ENCODE peak calls at places on chromosomes 1 and 21, in six cellular contexts. Z is stimulated activated CD4-positive, alpha-beta T cell treated with anti-CD3 and anti-CD28 coated beads, Interleukin-2, amount 100 ng/mL, for 4 hours; E is tibial artery; M is Calu3; P is iPS-NIHi11; F is fibroblast of the conjunctiva. X is an unnamed sample.

GRCh38 chr21:34967509-34968289 is 81.4 kb downstream of the RUNX1 start:
- DNase-seq in M (peak; percentile 31), F (no peak), Z (peak; percentile 52), E (no peak), P (no peak), X (no peak)

GRCh38 chr1:210598135-210598652 is 269.5 kb downstream of the HHAT start:
- DNase-seq in Z (no peak), E (peak; percentile 67), F (peak; percentile 85), P (no peak), M (peak; percentile 66), X (peak; percentile 73)

GRCh38 chr1:60171793-60172192 is 98.2 kb upstream of the C1orf87 start:
- DNase-seq in F (no peak), P (no peak), Z (no peak), M (no peak), E (no peak), X (peak; percentile 71)

GRCh38 chr1:12542596-12543592 is 75.1 kb downstream of the DHRS3 start:
- DNase-seq in Z (no peak), P (no peak), M (no peak), E (no peak), F (no peak), X (no peak)

GRCh38 chr1:62271137-62271536 is 48.1 kb downstream of the KANK4 start:
- DNase-seq in Z (no peak), M (no peak), E (no peak), P (no peak), F (no peak), X (no peak)

GRCh38 chr1:71086331-71086730 is 5.5 kb upstream of the ZRANB2 start:
- DNase-seq in F (no peak), M (no peak), E (no peak), Z (no peak), P (no peak), X (no peak)

GRCh38 chr1:43238991-43239469 is 30.8 kb upstream of the TMEM125 start:
- DNase-seq in F (no peak), E (no peak), P (no peak), M (no peak), Z (no peak), X (no peak)

GRCh38 chr1:96362623-96363022 is 359.0 kb upstream of the PTBP2 start:
- DNase-seq in Z (no peak), E (no peak), P (no peak), M (peak; percentile 58), F (peak; percentile 92), X (peak; percentile 97)

GRCh38 chr1:84300501-84300900 is 1.0 kb upstream of the SAMD13 start:
- DNase-seq in Z (no peak), M (no peak), E (no peak), F (no peak), P (no peak), X (no peak)

GRCh38 chr1:209797978-209798639 is 7.8 kb downstream of the IRF6 start:
- DNase-seq in Z (no peak), E (no peak), F (no peak), M (no peak), P (peak; percentile 22), X (no peak)

GRCh38 chr1:109823543-109824348 is 60.0 kb upstream of the EPS8L3 start:
- DNase-seq in M (peak; percentile 20), E (peak; percentile 70), Z (no peak), P (no peak), F (peak; percentile 40), X (no peak)

GRCh38 chr1:199404191-199404590 is 623.3 kb upstream of the NR5A2 start:
- DNase-seq in E (no peak), P (peak; percentile 41), Z (no peak), M (no peak), F (peak; percentile 35), X (peak; percentile 49)

GRCh38 chr1:201042663-201043461 is 19.3 kb upstream of the KIF21B start:
- DNase-seq in P (peak; percentile 78), Z (peak; percentile 58), M (peak; percentile 75), F (peak; percentile 43), E (peak; percentile 70), X (peak; percentile 53)

GRCh38 chr1:242824435-242824834 is 299.9 kb upstream of the PLD5 start:
- DNase-seq in Z (no peak), P (no peak), E (no peak), F (peak; percentile 21), M (peak; percentile 44), X (peak; percentile 24)

GRCh38 chr1:241706967-241707366 is 54.9 kb downstream of the WDR64 start:
- DNase-seq in P (no peak), Z (no peak), F (peak; percentile 67), M (peak; percentile 64), E (no peak), X (no peak)

GRCh38 chr1:147494998-147495580 is 46.2 kb upstream of the BCL9 start:
- DNase-seq in P (peak; percentile 80), Z (peak; percentile 65), E (peak; percentile 78), M (peak; percentile 78), F (peak; percentile 72), X (peak; percentile 67)

GRCh38 chr1:108813326-108813725 is 43.6 kb downstream of the AKNAD1 start:
- DNase-seq in M (no peak), P (no peak), E (no peak), Z (no peak), F (no peak), X (no peak)

GRCh38 chr21:44899768-44900558 is 20.7 kb downstream of the ITGB2 start:
- DNase-seq in Z (no peak), E (no peak), M (no peak), F (no peak), P (no peak), X (no peak)

GRCh38 chr21:41846033-41846317 is 33.2 kb downstream of the PRDM15 start:
- DNase-seq in M (no peak), P (no peak), E (no peak), F (no peak), Z (no peak), X (no peak)

GRCh38 chr1:91166106-91166712 is 144.4 kb upstream of the ZNF644 start:
- DNase-seq in E (peak; percentile 37), M (peak; percentile 59), F (peak; percentile 48), P (peak; percentile 76), Z (no peak), X (peak; percentile 20)

GRCh38 chr1:25806418-25806817 is 6.4 kb downstream of the SELENON start:
- DNase-seq in F (peak; percentile 74), P (no peak), Z (no peak), E (no peak), M (no peak), X (no peak)

GRCh38 chr1:96596226-96596625 is 125.4 kb upstream of the PTBP2 start:
- DNase-seq in P (peak; percentile 79), F (no peak), Z (no peak), E (no peak), M (peak; percentile 58), X (no peak)

GRCh38 chr1:64601207-64601606 is 131.3 kb downstream of the CACHD1 start:
- DNase-seq in F (no peak), P (no peak), Z (no peak), M (no peak), E (no peak), X (no peak)

GRCh38 chr21:34154878-34155277 is 81.5 kb downstream of the MRPS6 start:
- DNase-seq in M (no peak), F (no peak), E (no peak), P (no peak), Z (no peak), X (no peak)

GRCh38 chr1:199302554-199302953 is 663.7 kb downstream of the PTPRC start:
- DNase-seq in Z (no peak), P (no peak), E (no peak), M (no peak), F (no peak), X (no peak)

GRCh38 chr1:232865118-232865931 is 60.1 kb downstream of the MAP10 start:
- DNase-seq in M (no peak), Z (no peak), E (no peak), F (no peak), P (no peak), X (no peak)

GRCh38 chr1:152964536-152964935 is 5.9 kb upstream of the SPRR4 start:
- DNase-seq in E (no peak), P (no peak), M (no peak), F (no peak), Z (no peak), X (no peak)